ENCODE peak calls at places on chromosomes 4 and X, in seven cellular contexts. One of them, this sample, is unnamed.

GRCh38 chrX:131970347-131970746 is 52.8 kb upstream of the STK26 start:
- DNase-seq in SK-N-SH: no peak
- DNase-seq in left ventricle myocardium inferior: no peak
- DNase-seq in GM23338: no peak
- DNase-seq in uterus: no peak
- DNase-seq in trophoblast cell: no peak
- DNase-seq in endodermal cell: no peak
- DNase-seq in this sample: no peak

GRCh38 chr4:102578819-102579218 is 77.7 kb downstream of the NFKB1 start:
- DNase-seq in trophoblast cell: no peak
- DNase-seq in left ventricle myocardium inferior: no peak
- DNase-seq in SK-N-SH: no peak
- DNase-seq in uterus: no peak
- DNase-seq in GM23338: peak; percentile 93
- DNase-seq in endodermal cell: peak; percentile 92
- DNase-seq in this sample: no peak

GRCh38 chr4:81550005-81550896 is 78.5 kb upstream of the RASGEF1B start:
- DNase-seq in endodermal cell: peak; percentile 47
- DNase-seq in uterus: peak; percentile 27
- DNase-seq in left ventricle myocardium inferior: no peak
- DNase-seq in GM23338: no peak
- DNase-seq in trophoblast cell: no peak
- DNase-seq in SK-N-SH: no peak
- DNase-seq in this sample: peak; percentile 15

GRCh38 chr4:47510506-47511143 is 25.6 kb downstream of the ATP10D start:
- DNase-seq in left ventricle myocardium inferior: no peak
- DNase-seq in GM23338: no peak
- DNase-seq in endodermal cell: no peak
- DNase-seq in trophoblast cell: peak; percentile 36
- DNase-seq in SK-N-SH: no peak
- DNase-seq in uterus: no peak
- DNase-seq in this sample: no peak

GRCh38 chr4:82797591-82798081 is 960 bp downstream of the SCD5 start:
- DNase-seq in left ventricle myocardium inferior: peak; percentile 25
- DNase-seq in GM23338: peak; percentile 46
- DNase-seq in endodermal cell: peak; percentile 81
- DNase-seq in SK-N-SH: peak; percentile 75
- DNase-seq in uterus: no peak
- DNase-seq in trophoblast cell: peak; percentile 13
- DNase-seq in this sample: peak; percentile 53

GRCh38 chr4:174702974-174703478 is 126.0 kb downstream of the GLRA3 start:
- DNase-seq in SK-N-SH: no peak
- DNase-seq in GM23338: peak; percentile 15
- DNase-seq in uterus: no peak
- DNase-seq in trophoblast cell: peak; percentile 48
- DNase-seq in endodermal cell: no peak
- DNase-seq in left ventricle myocardium inferior: no peak
- DNase-seq in this sample: no peak

GRCh38 chrX:1681439-1681838 is 66.6 kb downstream of the ASMT start:
- DNase-seq in SK-N-SH: no peak
- DNase-seq in uterus: no peak
- DNase-seq in trophoblast cell: no peak
- DNase-seq in GM23338: no peak
- DNase-seq in endodermal cell: no peak
- DNase-seq in left ventricle myocardium inferior: no peak
- DNase-seq in this sample: no peak

GRCh38 chrX:123959281-123960063 is 2.0 kb upstream of the STAG2 start:
- DNase-seq in SK-N-SH: peak; percentile 36
- DNase-seq in GM23338: peak; percentile 19
- DNase-seq in endodermal cell: no peak
- DNase-seq in left ventricle myocardium inferior: peak; percentile 50
- DNase-seq in trophoblast cell: peak; percentile 32
- DNase-seq in uterus: peak; percentile 67
- DNase-seq in this sample: peak; percentile 78

GRCh38 chr4:141853091-141853734 is 216.8 kb downstream of the IL15 start:
- DNase-seq in GM23338: no peak
- DNase-seq in left ventricle myocardium inferior: no peak
- DNase-seq in trophoblast cell: no peak
- DNase-seq in endodermal cell: no peak
- DNase-seq in uterus: no peak
- DNase-seq in SK-N-SH: no peak
- DNase-seq in this sample: no peak

GRCh38 chr4:138609943-138610350 is 367.8 kb upstream of the SLC7A11 start:
- DNase-seq in uterus: no peak
- DNase-seq in endodermal cell: no peak
- DNase-seq in GM23338: no peak
- DNase-seq in left ventricle myocardium inferior: no peak
- DNase-seq in trophoblast cell: peak; percentile 17
- DNase-seq in SK-N-SH: no peak
- DNase-seq in this sample: no peak

DNA sequence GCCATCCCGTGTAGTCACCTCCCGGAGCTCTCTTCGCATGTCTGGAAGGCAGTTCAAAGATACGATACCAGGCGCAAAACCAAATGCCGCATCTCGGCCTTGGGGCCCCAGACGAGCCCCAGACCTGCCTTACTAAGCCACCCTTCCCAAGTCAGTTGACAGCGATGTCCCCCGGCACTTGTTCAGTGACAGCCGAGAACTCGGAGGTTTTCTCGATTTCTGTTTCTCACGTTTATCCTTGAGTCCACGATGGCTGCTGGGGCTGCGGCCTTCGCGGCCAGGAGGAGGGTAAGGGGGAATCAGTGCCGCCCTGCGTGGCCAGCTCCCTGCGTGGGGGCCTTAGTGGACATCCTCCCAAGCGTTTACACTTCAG is 7.3 kb downstream of the MAEA start:
- DNase-seq in uterus: no peak
- DNase-seq in trophoblast cell: no peak
- DNase-seq in SK-N-SH: no peak
- DNase-seq in GM23338: no peak
- DNase-seq in left ventricle myocardium inferior: no peak
- DNase-seq in endodermal cell: no peak
- DNase-seq in this sample: no peak
- H3K4me1 ChIP-seq in uterus: peaks cover 7% of the 10 kb centered on the region
- H3K4me1 ChIP-seq in trophoblast cell: peaks cover 3% of the 10 kb centered on the region
- H3K4me1 ChIP-seq in SK-N-SH: no peaks in the 10 kb centered on the region
- H3K4me1 ChIP-seq in GM23338: peaks cover 12% of the 10 kb centered on the region
- H3K4me1 ChIP-seq in left ventricle myocardium inferior: peaks cover 78% of the 10 kb centered on the region
- H3K4me1 ChIP-seq in endodermal cell: peaks cover 2% of the 10 kb centered on the region
- H3K4me1 ChIP-seq in this sample: peaks cover 28% of the 10 kb centered on the region

GRCh38 chrX:53558646-53559045 is 124.5 kb upstream of the HSD17B10 start:
- DNase-seq in left ventricle myocardium inferior: no peak
- DNase-seq in trophoblast cell: no peak
- DNase-seq in GM23338: no peak
- DNase-seq in endodermal cell: no peak
- DNase-seq in SK-N-SH: no peak
- DNase-seq in uterus: no peak
- DNase-seq in this sample: no peak

GRCh38 chrX:53550756-53551463 is 116.7 kb upstream of the HSD17B10 start:
- DNase-seq in SK-N-SH: no peak
- DNase-seq in uterus: no peak
- DNase-seq in endodermal cell: no peak
- DNase-seq in GM23338: no peak
- DNase-seq in trophoblast cell: no peak
- DNase-seq in left ventricle myocardium inferior: no peak
- DNase-seq in this sample: no peak

GRCh38 chrX:53561912-53562311 is 124.6 kb downstream of the HUWE1 start:
- DNase-seq in SK-N-SH: no peak
- DNase-seq in GM23338: no peak
- DNase-seq in endodermal cell: no peak
- DNase-seq in uterus: no peak
- DNase-seq in left ventricle myocardium inferior: no peak
- DNase-seq in trophoblast cell: no peak
- DNase-seq in this sample: no peak

GRCh38 chrX:53556868-53557267 is 122.7 kb upstream of the HSD17B10 start:
- DNase-seq in GM23338: no peak
- DNase-seq in left ventricle myocardium inferior: no peak
- DNase-seq in trophoblast cell: no peak
- DNase-seq in SK-N-SH: no peak
- DNase-seq in uterus: no peak
- DNase-seq in endodermal cell: no peak
- DNase-seq in this sample: no peak
- H3K36me3 ChIP-seq in GM23338: peaks cover 45% of the 10 kb centered on the region
- H3K36me3 ChIP-seq in left ventricle myocardium inferior: peaks cover 71% of the 10 kb centered on the region
- H3K36me3 ChIP-seq in trophoblast cell: peaks cover 30% of the 10 kb centered on the region
- H3K36me3 ChIP-seq in SK-N-SH: peaks cover 32% of the 10 kb centered on the region
- H3K36me3 ChIP-seq in uterus: no peaks in the 10 kb centered on the region
- H3K36me3 ChIP-seq in endodermal cell: peaks cover 87% of the 10 kb centered on the region
- H3K36me3 ChIP-seq in this sample: peaks cover 100% of the 10 kb centered on the region

GRCh38 chrX:100445593-100445992 is 35.5 kb upstream of the PCDH19 start:
- DNase-seq in endodermal cell: no peak
- DNase-seq in trophoblast cell: no peak
- DNase-seq in SK-N-SH: no peak
- DNase-seq in GM23338: no peak
- DNase-seq in uterus: no peak
- DNase-seq in left ventricle myocardium inferior: no peak
- DNase-seq in this sample: no peak

GRCh38 chrX:100449696-100450606 is 39.9 kb upstream of the PCDH19 start:
- DNase-seq in GM23338: no peak
- DNase-seq in trophoblast cell: no peak
- DNase-seq in left ventricle myocardium inferior: peak; percentile 21
- DNase-seq in uterus: peak; percentile 18
- DNase-seq in SK-N-SH: no peak
- DNase-seq in endodermal cell: peak; percentile 58
- DNase-seq in this sample: peak; percentile 30

GRCh38 chrX:100447563-100448397 is 37.7 kb upstream of the PCDH19 start:
- DNase-seq in left ventricle myocardium inferior: peak; percentile 16
- DNase-seq in SK-N-SH: peak; percentile 61
- DNase-seq in endodermal cell: peak; percentile 85
- DNase-seq in uterus: peak; percentile 17
- DNase-seq in GM23338: peak; percentile 54
- DNase-seq in trophoblast cell: peak; percentile 61
- DNase-seq in this sample: peak; percentile 57
- H3K4me3 ChIP-seq in left ventricle myocardium inferior: peak overlapping the region; percentile 41
- H3K4me3 ChIP-seq in SK-N-SH: no peak overlapping the region
- H3K4me3 ChIP-seq in endodermal cell: peak overlapping the region; percentile 72
- H3K4me3 ChIP-seq in uterus: no peak overlapping the region
- H3K4me3 ChIP-seq in GM23338: peak overlapping the region; percentile 35
- H3K4me3 ChIP-seq in trophoblast cell: no peak overlapping the region
- H3K4me3 ChIP-seq in this sample: no peak overlapping the region

DNA sequence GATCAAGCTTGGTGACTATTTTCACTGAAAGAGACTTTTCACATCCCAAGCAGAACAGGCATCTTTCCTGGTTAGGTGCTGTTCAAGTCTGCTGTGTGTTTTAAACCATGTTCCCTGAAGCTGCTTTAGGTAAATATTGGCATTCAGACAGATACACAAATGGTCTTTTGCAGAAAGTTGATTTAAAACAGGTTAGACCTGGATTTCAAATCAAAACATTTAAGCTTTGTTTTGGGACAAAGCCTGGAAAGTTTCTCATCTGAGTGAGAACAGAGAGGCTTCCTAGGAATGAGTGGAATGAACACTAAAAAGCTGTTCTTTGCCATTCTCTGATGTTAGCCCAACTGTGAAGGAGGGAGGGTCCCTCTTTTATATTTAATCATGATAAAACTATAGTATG is 10.1 kb downstream of the ANXA3 start:
- DNase-seq in uterus: no peak
- DNase-seq in trophoblast cell: peak; percentile 29
- DNase-seq in SK-N-SH: no peak
- DNase-seq in endodermal cell: no peak
- DNase-seq in left ventricle myocardium inferior: no peak
- DNase-seq in GM23338: no peak
- DNase-seq in this sample: no peak
- H3K4me1 ChIP-seq in uterus: no peaks in the 10 kb centered on the region
- H3K4me1 ChIP-seq in trophoblast cell: peaks cover 29% of the 10 kb centered on the region
- H3K4me1 ChIP-seq in SK-N-SH: peaks cover 22% of the 10 kb centered on the region
- H3K4me1 ChIP-seq in endodermal cell: peaks cover 5% of the 10 kb centered on the region
- H3K4me1 ChIP-seq in left ventricle myocardium inferior: peaks cover 71% of the 10 kb centered on the region
- H3K4me1 ChIP-seq in GM23338: peaks cover 39% of the 10 kb centered on the region
- H3K4me1 ChIP-seq in this sample: no peaks in the 10 kb centered on the region

GRCh38 chr4:27270435-27270834 is 409.8 kb downstream of the STIM2 start:
- DNase-seq in endodermal cell: no peak
- DNase-seq in uterus: no peak
- DNase-seq in trophoblast cell: no peak
- DNase-seq in GM23338: no peak
- DNase-seq in left ventricle myocardium inferior: no peak
- DNase-seq in SK-N-SH: no peak
- DNase-seq in this sample: no peak

GRCh38 chr4:27267435-27268355 is 407.1 kb downstream of the STIM2 start:
- DNase-seq in left ventricle myocardium inferior: no peak
- DNase-seq in GM23338: no peak
- DNase-seq in trophoblast cell: no peak
- DNase-seq in uterus: no peak
- DNase-seq in SK-N-SH: no peak
- DNase-seq in endodermal cell: no peak
- DNase-seq in this sample: no peak

GRCh38 chr4:27276322-27277073 is 415.9 kb downstream of the STIM2 start:
- DNase-seq in trophoblast cell: no peak
- DNase-seq in endodermal cell: no peak
- DNase-seq in SK-N-SH: no peak
- DNase-seq in uterus: no peak
- DNase-seq in GM23338: no peak
- DNase-seq in left ventricle myocardium inferior: no peak
- DNase-seq in this sample: no peak

DNA sequence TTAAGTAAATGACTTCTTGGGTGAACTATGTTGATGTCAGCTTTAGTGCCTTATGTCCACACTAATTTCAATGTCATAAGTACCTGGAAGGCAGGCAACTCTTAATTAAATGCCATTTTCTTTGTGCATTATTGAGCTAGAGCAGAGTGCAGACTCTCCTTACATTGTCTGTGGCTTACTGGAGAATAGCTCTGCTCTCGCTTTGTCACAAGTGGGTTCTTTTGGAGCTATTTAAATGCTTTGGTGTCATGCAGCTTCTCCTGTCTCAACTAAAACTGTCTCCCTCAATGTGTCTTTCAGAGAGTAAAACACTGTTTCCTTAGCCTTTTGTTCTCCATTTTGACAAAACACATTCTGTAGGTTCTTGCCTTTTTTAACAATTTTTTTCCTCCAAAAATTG is 411.6 kb downstream of the STIM2 start:
- DNase-seq in endodermal cell: no peak
- DNase-seq in trophoblast cell: no peak
- DNase-seq in left ventricle myocardium inferior: no peak
- DNase-seq in GM23338: no peak
- DNase-seq in uterus: no peak
- DNase-seq in SK-N-SH: no peak
- DNase-seq in this sample: no peak
- H3K36me3 ChIP-seq in endodermal cell: no peaks in the 10 kb centered on the region
- H3K36me3 ChIP-seq in trophoblast cell: no peaks in the 10 kb centered on the region
- H3K36me3 ChIP-seq in left ventricle myocardium inferior: no peaks in the 10 kb centered on the region
- H3K36me3 ChIP-seq in GM23338: no peaks in the 10 kb centered on the region
- H3K36me3 ChIP-seq in uterus: no peaks in the 10 kb centered on the region
- H3K36me3 ChIP-seq in SK-N-SH: no peaks in the 10 kb centered on the region
- H3K36me3 ChIP-seq in this sample: no peaks in the 10 kb centered on the region

This sample was measured in psoas muscle.